ENCODE peak calls at places on chromosomes 16 and 17, in nine cellular contexts. D is stimulated activated CD4-positive, alpha-beta T cell treated with anti-CD3 and anti-CD28 coated beads, Interleukin-1b, Interleukin-23, amount 100 ng/mL, for 1 hour; C is mesendoderm; G is lower lobe of right lung; Q is HTR-8/SVneo; S is sigmoid colon; N is naive thymus-derived CD4-positive, alpha-beta T cell; X is GM12865; Y is skeletal muscle cell. J is an unnamed sample.
A peak's percentile ranks its signal among the peaks of the same experiment; 100 is the strongest.

GRCh38 chr16:89210904-89211515 is 6.5 kb upstream of the ZNF778 start:
- DNase-seq in D (no peak), C (no peak), G (no peak), Q (no peak), S (no peak), N (no peak), X (no peak), Y (no peak), J (no peak)

GRCh38 chr16:9003322-9003721 is 39.6 kb upstream of the USP7 start:
- DNase-seq in D (no peak), C (no peak), G (peak; percentile 49), Q (no peak), S (no peak), N (no peak), X (no peak), Y (no peak), J (no peak)

GRCh38 chr16:79980650-79981521 is 380.3 kb upstream of the MAF start:
- DNase-seq in D (no peak), C (no peak), G (no peak), Q (no peak), S (no peak), N (no peak), X (no peak), Y (no peak), J (peak; percentile 1)

GRCh38 chr16:13231365-13231764 is 330.0 kb downstream of the SHISA9 start:
- DNase-seq in D (no peak), C (peak; percentile 97), G (no peak), Q (no peak), S (no peak), N (no peak), X (no peak), Y (no peak), J (peak; percentile 93)

GRCh38 chr17:39701012-39701783 is 1.3 kb downstream of the ERBB2 start:
- DNase-seq in D (no peak), C (peak; percentile 38), G (no peak), Q (no peak), S (no peak), N (no peak), X (no peak), Y (no peak), J (peak; percentile 56)

GRCh38 chr17:79413591-79413990 is 197.3 kb downstream of the RBFOX3 start:
- DNase-seq in D (no peak), C (no peak), G (no peak), Q (no peak), S (no peak), N (no peak), X (no peak), Y (no peak), J (no peak)

GRCh38 chr16:81401035-81401950 is 43.3 kb upstream of the CMIP start:
- DNase-seq in D (no peak), C (no peak), G (no peak), Q (peak; percentile 89), S (peak; percentile 64), N (no peak), X (no peak), Y (no peak), J (no peak)

GRCh38 chr16:8678068-8678927 is 3.9 kb downstream of the ABAT start:
- DNase-seq in D (no peak), C (no peak), G (no peak), Q (no peak), S (no peak), N (no peak), X (no peak), Y (peak; percentile 28), J (no peak)

GRCh38 chr16:73151225-73151624 is 103.3 kb upstream of the ZFHX3 start:
- DNase-seq in D (no peak), C (peak; percentile 86), G (no peak), Q (no peak), S (no peak), N (no peak), X (no peak), Y (no peak), J (peak; percentile 58)

GRCh38 chr16:76926595-76926994 is 264.4 kb upstream of the MON1B start:
- DNase-seq in D (no peak), C (no peak), G (no peak), Q (no peak), S (no peak), N (no peak), X (no peak), Y (no peak), J (peak; percentile 8)

GRCh38 chr16:15578824-15579223 is 64.1 kb downstream of the MARF1 start:
- DNase-seq in D (no peak), C (no peak), G (no peak), Q (no peak), S (no peak), N (no peak), X (no peak), Y (no peak), J (no peak)

GRCh38 chr17:47253541-47254402 is at the start of gene ITGB3:
- DNase-seq in D (peak; percentile 27), C (peak; percentile 82), G (peak; percentile 80), Q (peak; percentile 79), S (peak; percentile 90), N (peak; percentile 65), X (peak; percentile 89), Y (no peak), J (peak; percentile 90)

GRCh38 chr17:1107777-1108559 is 71.8 kb downstream of the ABR start:
- DNase-seq in D (no peak), C (no peak), G (no peak), Q (no peak), S (no peak), N (no peak), X (no peak), Y (no peak), J (no peak)

GRCh38 chr16:71526111-71526998 is at the start of gene CHST4:
- DNase-seq in D (no peak), C (peak; percentile 99), G (no peak), Q (peak; percentile 83), S (no peak), N (no peak), X (peak; percentile 81), Y (peak; percentile 31), J (peak; percentile 93)

GRCh38 chr17:39782980-39783379 is 45.2 kb downstream of the GRB7 start:
- DNase-seq in D (no peak), C (no peak), G (no peak), Q (no peak), S (no peak), N (no peak), X (no peak), Y (no peak), J (no peak)

GRCh38 chr16:5735444-5735843 is 637.8 kb upstream of the EEF2KMT start:
- DNase-seq in D (no peak), C (no peak), G (no peak), Q (no peak), S (no peak), N (no peak), X (no peak), Y (no peak), J (no peak)

GRCh38 chr17:36935681-36936454 is 1.4 kb upstream of the LHX1 start:
- DNase-seq in D (no peak), C (peak; percentile 93), G (no peak), Q (peak; percentile 63), S (no peak), N (no peak), X (no peak), Y (no peak), J (peak; percentile 84)

GRCh38 chr17:68089881-68090280 is 54.3 kb downstream of the KPNA2 start:
- DNase-seq in D (no peak), C (peak; percentile 68), G (peak; percentile 65), Q (no peak), S (no peak), N (no peak), X (peak; percentile 74), Y (no peak), J (no peak)

GRCh38 chr17:77827461-77827968 is 131.0 kb upstream of the TNRC6C start:
- DNase-seq in D (no peak), C (no peak), G (peak; percentile 13), Q (no peak), S (peak; percentile 46), N (no peak), X (no peak), Y (no peak), J (no peak)

GRCh38 chr17:8935194-8935593 is 30.3 kb downstream of the PIK3R5 start:
- DNase-seq in D (no peak), C (peak; percentile 26), G (peak; percentile 78), Q (no peak), S (no peak), N (peak; percentile 68), X (peak; percentile 85), Y (no peak), J (peak; percentile 10)

GRCh38 chr17:47821424-47822379 is at the start of gene OSBPL7:
- DNase-seq in D (no peak), C (peak; percentile 85), G (peak; percentile 79), Q (peak; percentile 98), S (peak; percentile 88), N (peak; percentile 71), X (peak; percentile 85), Y (peak; percentile 70), J (peak; percentile 83)

GRCh38 chr16:11748404-11749254 is 6.0 kb upstream of the TXNDC11 start:
- DNase-seq in D (no peak), C (peak; percentile 28), G (no peak), Q (no peak), S (no peak), N (no peak), X (no peak), Y (no peak), J (peak; percentile 22)

GRCh38 chr17:66713533-66714042 is 121.3 kb upstream of the CACNG5 start:
- DNase-seq in D (no peak), C (no peak), G (no peak), Q (no peak), S (no peak), N (no peak), X (peak; percentile 95), Y (no peak), J (no peak)

GRCh38 chr17:50986989-50987660 is 121.0 kb upstream of the TOB1 start:
- DNase-seq in D (no peak), C (no peak), G (no peak), Q (peak; percentile 30), S (no peak), N (no peak), X (no peak), Y (peak; percentile 21), J (no peak)

GRCh38 chr17:40553694-40554534 is 11.4 kb downstream of the CCR7 start:
- DNase-seq in D (no peak), C (no peak), G (no peak), Q (no peak), S (peak; percentile 89), N (peak; percentile 30), X (no peak), Y (no peak), J (no peak)

GRCh38 chr16:87350681-87351319 is 32.8 kb downstream of the FBXO31 start:
- DNase-seq in D (no peak), C (no peak), G (no peak), Q (no peak), S (no peak), N (no peak), X (no peak), Y (no peak), J (no peak)

GRCh38 chr17:47188266-47188665 is 829 bp downstream of the CDC27 start:
- DNase-seq in D (no peak), C (peak; percentile 28), G (no peak), Q (no peak), S (no peak), N (no peak), X (peak; percentile 55), Y (no peak), J (peak; percentile 16)

GRCh38 chr16:47847220-47847970 is 308.4 kb downstream of the ABCC12 start:
- DNase-seq in D (no peak), C (peak; percentile 44), G (no peak), Q (no peak), S (no peak), N (no peak), X (no peak), Y (peak; percentile 25), J (no peak)

GRCh38 chr17:80663783-80664206 is 119.2 kb downstream of the RPTOR start:
- DNase-seq in D (no peak), C (no peak), G (peak; percentile 58), Q (no peak), S (peak; percentile 88), N (peak; percentile 50), X (no peak), Y (peak; percentile 48), J (no peak)

GRCh38 chr16:76292218-76292617 is 15.0 kb downstream of the CNTNAP4 start:
- DNase-seq in D (no peak), C (no peak), G (no peak), Q (no peak), S (no peak), N (no peak), X (no peak), Y (no peak), J (no peak)

J was measured in GM23338.